ENCODE peak calls at places on chromosomes 12 and 14, in four cellular contexts. D is SK-N-SH, L is fibroblast of lung, W is tibial nerve. Y is an unnamed sample. For H3K9me3, the result is how much of the 10 kb centered on the place peaks cover.

GRCh38 chr12:78674311-78675085 is 190.1 kb upstream of the SYT1 start:
- DNase-seq in D (no peak), L (peak), W (no peak), Y (no peak)

GRCh38 chr12:11827096-11827841 is 177.8 kb downstream of the ETV6 start:
- DNase-seq in D (no peak), L (peak), W (no peak), Y (no peak)

GRCh38 chr12:30969606-30970395 is 43.3 kb downstream of the TSPAN11 start:
- DNase-seq in D (no peak), L (no peak), W (no peak), Y (no peak)

GRCh38 chr12:11555743-11556625 is 93.5 kb upstream of the ETV6 start:
- DNase-seq in D (no peak), L (no peak), W (no peak), Y (no peak)

GRCh38 chr14:55628426-55628825 is 48.4 kb downstream of the KTN1 start:
- DNase-seq in D (no peak), L (no peak), W (no peak), Y (no peak)

GRCh38 chr14:55122441-55122986 is 6.5 kb upstream of the LGALS3 start:
- DNase-seq in D (peak), L (peak), W (no peak), Y (peak)

GRCh38 chr14:75401356-75401755 is 26.5 kb upstream of the JDP2 start:
- DNase-seq in D (no peak), L (peak), W (peak), Y (peak)

GRCh38 chr12:124618291-124618902 is 51.0 kb upstream of the NCOR2 start:
- DNase-seq in D (no peak), L (no peak), W (no peak), Y (no peak)

GRCh38 chr12:71756054-71756675 is 1.5 kb downstream of the RAB21 start:
- DNase-seq in D (no peak), L (no peak), W (no peak), Y (no peak)

GRCh38 chr14:85562630-85563029 is 32.7 kb downstream of the FLRT2 start:
- DNase-seq in D (no peak), L (no peak), W (no peak), Y (no peak)

GRCh38 chr12:79420146-79420618 is 270.6 kb downstream of the PAWR start:
- DNase-seq in D (no peak), L (peak), W (no peak), Y (no peak)

GRCh38 chr12:75374971-75375370 is 15.9 kb upstream of the GLIPR1L2 start:
- DNase-seq in D (no peak), L (no peak), W (no peak), Y (no peak)

GRCh38 chr14:68685419-68686211 is 107.3 kb downstream of the ZFP36L1 start:
- DNase-seq in D (no peak), L (peak), W (no peak), Y (peak)

GRCh38 chr12:102602549-102602948 is 122.2 kb upstream of the IGF1 start:
- DNase-seq in D (no peak), L (no peak), W (no peak), Y (no peak)

GRCh38 chr14:65042731-65043372 is 56.2 kb downstream of the FNTB start:
- DNase-seq in D (no peak), L (no peak), W (no peak), Y (no peak)

GRCh38 chr14:37598085-37598972 is 2.9 kb downstream of the TTC6 start:
- DNase-seq in D (no peak), L (no peak), W (no peak), Y (peak)

GRCh38 chr12:7555752-7556151 is 52.2 kb upstream of the CD163 start:
- DNase-seq in D (no peak), L (peak), W (no peak), Y (no peak)

GRCh38 chr14:50750323-50750722 is 80.6 kb downstream of the NIN start:
- DNase-seq in D (no peak), L (no peak), W (no peak), Y (no peak)

GRCh38 chr14:67133595-67134441 is 55.4 kb upstream of the GARIN2 start:
- DNase-seq in D (no peak), L (no peak), W (no peak), Y (no peak)

GRCh38 chr14:74085828-74086227 is 1.1 kb downstream of the LIN52 start:
- DNase-seq in D (no peak), L (no peak), W (no peak), Y (no peak)

GRCh38 chr14:32908487-32909084 is 30.1 kb upstream of the NPAS3 start:
- DNase-seq in D (no peak), L (no peak), W (no peak), Y (no peak)

GRCh38 chr14:76647699-76648298 is 113.5 kb upstream of the VASH1 start:
- DNase-seq in D (peak), L (peak), W (peak), Y (no peak)

GRCh38 chr14:74945261-74945851 is 10.0 kb downstream of the PGF start:
- DNase-seq in D (peak), L (peak), W (no peak), Y (no peak)

GRCh38 chr14:100190126-100190525 is 30.7 kb upstream of the DEGS2 start:
- DNase-seq in D (no peak), L (no peak), W (no peak), Y (no peak)

GRCh38 chr12:118714051-118714460 is 267.3 kb upstream of the SRRM4 start:
- DNase-seq in D (peak), L (no peak), W (no peak), Y (no peak)

GRCh38 chr12:56082382-56082781 is 2.4 kb downstream of the ERBB3 start:
- DNase-seq in D (no peak), L (no peak), W (no peak), Y (no peak)

GRCh38 chr14:89000007-89000942 is 175.8 kb downstream of the TTC8 start:
- DNase-seq in D (no peak), L (peak), W (no peak), Y (no peak)

GRCh38 chr12:57342207-57342691 is 88.6 kb downstream of the R3HDM2 start:
- DNase-seq in D (peak), L (peak), W (no peak), Y (no peak)

GRCh38 chr12:12759234-12759915 is 26.1 kb upstream of the APOLD1 start:
- DNase-seq in D (no peak), L (no peak), W (no peak), Y (no peak)

GRCh38 chr12:67068773-67069450 is 200.2 kb upstream of the CAND1 start:
- DNase-seq in D (peak), L (peak), W (no peak), Y (no peak)

GRCh38 chr14:31937730-31938346 is 139.3 kb upstream of the ARHGAP5 start:
- DNase-seq in D (no peak), L (peak), W (peak), Y (no peak)

GRCh38 chr12:18700254-18700653 is 37.6 kb downstream of the PLCZ1 start:
- DNase-seq in D (peak), L (peak), W (no peak), Y (no peak)

GRCh38 chr12:66290716-66291200 is 11.5 kb upstream of the HELB start:
- DNase-seq in D (no peak), L (no peak), W (no peak), Y (no peak)

GRCh38 chr14:51224551-51224950 is 15.5 kb upstream of the TMX1 start:
- DNase-seq in D (no peak), L (no peak), W (no peak), Y (no peak)

GRCh38 chr14:34081576-34082136 is 130.8 kb upstream of the EGLN3 start:
- DNase-seq in D (no peak), L (peak), W (no peak), Y (no peak)

GRCh38 chr12:92648242-92649031 is 54.4 kb upstream of the PLEKHG7 start:
- DNase-seq in D (no peak), L (no peak), W (no peak), Y (no peak)

GRCh38 chr14:96405603-96406158 is 13.8 kb downstream of the AK7 start:
- DNase-seq in D (no peak), L (no peak), W (no peak), Y (no peak)

GRCh38 chr12:128813392-128813791 is 10.4 kb downstream of the SLC15A4 start:
- DNase-seq in D (no peak), L (no peak), W (no peak), Y (no peak)

GRCh38 chr12:59645242-59645641 is 49.4 kb downstream of the SLC16A7 start:
- DNase-seq in D (no peak), L (no peak), W (no peak), Y (no peak)

GRCh38 chr12:59649203-59649602 is 53.4 kb downstream of the SLC16A7 start:
- DNase-seq in D (no peak), L (peak), W (no peak), Y (no peak)

GRCh38 chr12:59643576-59643975 is 47.7 kb downstream of the SLC16A7 start:
- DNase-seq in D (no peak), L (no peak), W (no peak), Y (no peak)

GRCh38 chr12:59650594-59651229 is 54.9 kb downstream of the SLC16A7 start:
- DNase-seq in D (no peak), L (no peak), W (no peak), Y (no peak)

GRCh38 chr12:59646636-59647035 is 50.8 kb downstream of the SLC16A7 start:
- DNase-seq in D (no peak), L (no peak), W (no peak), Y (no peak)
- H3K27ac ChIP-seq in D (no peak), L (no peak), W (no peak), Y (no peak)

DNA sequence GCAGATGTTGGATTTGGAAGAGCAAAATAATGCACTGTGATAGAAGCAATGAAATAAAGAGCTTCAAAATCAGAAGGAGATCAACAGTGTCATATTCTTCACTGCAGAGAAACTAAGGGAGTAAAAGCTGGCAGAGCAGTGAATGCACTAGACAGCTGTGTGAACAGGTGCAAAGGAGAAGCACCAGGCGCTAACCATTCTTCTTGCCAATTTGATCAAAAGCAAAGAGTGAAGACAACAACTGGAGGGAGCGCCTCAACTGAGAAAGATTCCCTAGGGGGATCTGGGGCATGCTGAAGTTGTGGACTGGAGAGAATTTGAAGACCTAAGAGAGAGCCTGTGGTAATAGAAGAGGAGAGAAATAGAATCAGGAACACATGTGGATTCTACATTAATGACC is 50.4 kb upstream of the OVCH1 start:
- DNase-seq in D (no peak), L (no peak), W (no peak), Y (no peak)
- H3K9me3 ChIP-seq in D (under half), L (under half), W (under half), Y (under half)

GRCh38 chr12:50763637-50764115 is at the start of gene ATF1:
- DNase-seq in D (peak), L (peak), W (peak), Y (peak)

GRCh38 chr12:50764116-50764860 is 387 bp downstream of the ATF1 start:
- DNase-seq in D (peak), L (peak), W (no peak), Y (peak)

GRCh38 chr12:50764861-50765324 is 992 bp downstream of the ATF1 start:
- DNase-seq in D (peak), L (peak), W (peak), Y (peak)

GRCh38 chr12:50771409-50771808 is 7.5 kb downstream of the ATF1 start:
- DNase-seq in D (no peak), L (no peak), W (no peak), Y (no peak)

GRCh38 chr12:50765325-50765911 is 1.5 kb downstream of the ATF1 start:
- DNase-seq in D (peak), L (peak), W (peak), Y (no peak)
- H3K27ac ChIP-seq in D (peak), L (peak), W (no peak), Y (peak)

GRCh38 chr12:76556373-76556772 is 3.2 kb downstream of the OSBPL8 start:
- DNase-seq in D (no peak), L (no peak), W (no peak), Y (no peak)
- H3K9me3 ChIP-seq in D (under half), L (under half), W (under half), Y (under half)

GRCh38 chr12:104719700-104720345 is 238.3 kb downstream of the SLC41A2 start:
- DNase-seq in D (no peak), L (peak), W (no peak), Y (no peak)
- H3K27ac ChIP-seq in D (no peak), L (peak), W (no peak), Y (peak)

GRCh38 chr12:34303091-34303870 is 281.0 kb downstream of the ALG10 start:
- DNase-seq in D (no peak), L (no peak), W (no peak), Y (no peak)
- H3K9me3 ChIP-seq in D (under half), L (under half), W (under half), Y (under half)

GRCh38 chr12:910416-910815 is 39.1 kb downstream of the RAD52 start:
- DNase-seq in D (no peak), L (no peak), W (no peak), Y (no peak)
- H3K27ac ChIP-seq in D (no peak), L (no peak), W (no peak), Y (no peak)

Y was measured in suprapubic skin.